ENCODE peak calls at places on chromosomes 16 and 17, in four cellular contexts. One of them, this sample, is unnamed.

GRCh38 chr17:30905742-30906100 is 317 bp downstream of the TEFM start:
- DNase-seq in IMR-90: no peak
- DNase-seq in A549: no peak
- DNase-seq in K562: peak
- DNase-seq in this sample: no peak

GRCh38 chr16:22687031-22687530 is 126.9 kb upstream of the HS3ST2 start:
- DNase-seq in IMR-90: no peak
- DNase-seq in A549: no peak
- DNase-seq in K562: no peak
- DNase-seq in this sample: no peak

GRCh38 chr16:84299734-84300440 is 5.2 kb downstream of the WFDC1 start:
- DNase-seq in IMR-90: no peak
- DNase-seq in A549: no peak
- DNase-seq in K562: no peak
- DNase-seq in this sample: no peak

GRCh38 chr16:51648521-51648920 is 497.5 kb upstream of the SALL1 start:
- DNase-seq in IMR-90: no peak
- DNase-seq in A549: no peak
- DNase-seq in K562: no peak
- DNase-seq in this sample: no peak

GRCh38 chr17:63543822-63544420 is 6.4 kb upstream of the DCAF7 start:
- DNase-seq in IMR-90: no peak
- DNase-seq in A549: no peak
- DNase-seq in K562: no peak
- DNase-seq in this sample: no peak

GRCh38 chr17:40938981-40939380 is 1.5 kb upstream of the KRT23 start:
- DNase-seq in IMR-90: peak
- DNase-seq in A549: no peak
- DNase-seq in K562: no peak
- DNase-seq in this sample: no peak

GRCh38 chr16:56332464-56333079 is 92.8 kb downstream of the AMFR start:
- DNase-seq in IMR-90: peak
- DNase-seq in A549: peak
- DNase-seq in K562: peak
- DNase-seq in this sample: no peak

GRCh38 chr17:5943232-5943631 is 126.9 kb upstream of the WSCD1 start:
- DNase-seq in IMR-90: no peak
- DNase-seq in A549: no peak
- DNase-seq in K562: peak
- DNase-seq in this sample: no peak

GRCh38 chr17:79335456-79335855 is 260.8 kb downstream of the ENGASE start:
- DNase-seq in IMR-90: no peak
- DNase-seq in A549: no peak
- DNase-seq in K562: no peak
- DNase-seq in this sample: no peak

GRCh38 chr17:38379448-38379847 is 27.8 kb downstream of the SOCS7 start:
- DNase-seq in IMR-90: no peak
- DNase-seq in A549: no peak
- DNase-seq in K562: no peak
- DNase-seq in this sample: no peak

GRCh38 chr16:47504599-47504998 is 43.5 kb downstream of the PHKB start:
- DNase-seq in IMR-90: peak
- DNase-seq in A549: no peak
- DNase-seq in K562: no peak
- DNase-seq in this sample: no peak

DNA sequence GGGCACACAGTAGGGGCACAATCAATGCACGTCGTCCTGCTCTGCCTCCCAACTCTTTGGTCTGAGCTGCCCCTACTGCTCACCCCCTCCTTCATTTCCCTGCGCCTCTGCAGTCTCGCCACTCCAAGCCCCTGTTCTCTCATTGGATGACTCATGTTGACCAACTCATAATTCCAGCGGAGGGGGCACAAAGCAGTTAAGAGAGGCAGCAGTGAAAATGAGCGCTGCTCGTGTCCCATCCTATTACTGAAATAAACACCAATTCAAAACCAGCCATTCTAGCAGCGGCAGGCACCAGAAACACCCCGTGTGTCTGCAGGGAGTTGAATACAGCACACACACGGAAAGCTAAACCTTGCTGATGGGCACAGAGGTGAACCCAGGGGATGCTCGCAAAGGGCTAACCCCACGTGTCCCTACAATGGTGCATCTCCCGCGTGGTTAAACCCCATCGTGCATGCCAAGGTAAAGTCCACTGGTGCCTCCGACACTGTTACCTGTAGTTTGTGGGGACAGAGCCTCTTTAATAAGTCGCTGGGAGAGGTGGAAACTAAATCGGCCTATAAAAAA is 310.4 kb downstream of the XYLT1 start:
- DNase-seq in IMR-90: peak
- DNase-seq in A549: no peak
- DNase-seq in K562: peak
- DNase-seq in this sample: no peak
- TF ChIP-seq ELK1 in IMR-90: no peak
- TF ChIP-seq ELK1 in A549: no peak
- TF ChIP-seq ELK1 in K562: no peak
- TF ChIP-seq ELK1 in this sample: no peak

GRCh38 chr16:86986136-86986535 is 331.1 kb downstream of the C16orf95 start:
- DNase-seq in IMR-90: no peak
- DNase-seq in A549: no peak
- DNase-seq in K562: no peak
- DNase-seq in this sample: no peak
- TF ChIP-seq CTCF in IMR-90: no peak
- TF ChIP-seq CTCF in A549: no peak
- TF ChIP-seq CTCF in K562: no peak
- TF ChIP-seq CTCF in this sample: no peak

GRCh38 chr17:66129759-66130158 is 62.2 kb downstream of the CEP112 start:
- DNase-seq in IMR-90: no peak
- DNase-seq in A549: no peak
- DNase-seq in K562: no peak
- DNase-seq in this sample: no peak
- TF ChIP-seq ELK1 in IMR-90: no peak
- TF ChIP-seq ELK1 in A549: no peak
- TF ChIP-seq ELK1 in K562: no peak
- TF ChIP-seq ELK1 in this sample: no peak

GRCh38 chr17:61425682-61426481 is 26.2 kb downstream of the TBX2 start:
- DNase-seq in IMR-90: no peak
- DNase-seq in A549: peak
- DNase-seq in K562: no peak
- DNase-seq in this sample: no peak
- TF ChIP-seq CTCF in IMR-90: no peak
- TF ChIP-seq CTCF in A549: peak
- TF ChIP-seq CTCF in K562: peak
- TF ChIP-seq CTCF in this sample: no peak

GRCh38 chr16:3189869-3190268 is 1.9 kb downstream of the OR1F1 start:
- DNase-seq in IMR-90: no peak
- DNase-seq in A549: no peak
- DNase-seq in K562: no peak
- DNase-seq in this sample: no peak
- TF ChIP-seq ELK1 in IMR-90: no peak
- TF ChIP-seq ELK1 in A549: no peak
- TF ChIP-seq ELK1 in K562: no peak
- TF ChIP-seq ELK1 in this sample: no peak

DNA sequence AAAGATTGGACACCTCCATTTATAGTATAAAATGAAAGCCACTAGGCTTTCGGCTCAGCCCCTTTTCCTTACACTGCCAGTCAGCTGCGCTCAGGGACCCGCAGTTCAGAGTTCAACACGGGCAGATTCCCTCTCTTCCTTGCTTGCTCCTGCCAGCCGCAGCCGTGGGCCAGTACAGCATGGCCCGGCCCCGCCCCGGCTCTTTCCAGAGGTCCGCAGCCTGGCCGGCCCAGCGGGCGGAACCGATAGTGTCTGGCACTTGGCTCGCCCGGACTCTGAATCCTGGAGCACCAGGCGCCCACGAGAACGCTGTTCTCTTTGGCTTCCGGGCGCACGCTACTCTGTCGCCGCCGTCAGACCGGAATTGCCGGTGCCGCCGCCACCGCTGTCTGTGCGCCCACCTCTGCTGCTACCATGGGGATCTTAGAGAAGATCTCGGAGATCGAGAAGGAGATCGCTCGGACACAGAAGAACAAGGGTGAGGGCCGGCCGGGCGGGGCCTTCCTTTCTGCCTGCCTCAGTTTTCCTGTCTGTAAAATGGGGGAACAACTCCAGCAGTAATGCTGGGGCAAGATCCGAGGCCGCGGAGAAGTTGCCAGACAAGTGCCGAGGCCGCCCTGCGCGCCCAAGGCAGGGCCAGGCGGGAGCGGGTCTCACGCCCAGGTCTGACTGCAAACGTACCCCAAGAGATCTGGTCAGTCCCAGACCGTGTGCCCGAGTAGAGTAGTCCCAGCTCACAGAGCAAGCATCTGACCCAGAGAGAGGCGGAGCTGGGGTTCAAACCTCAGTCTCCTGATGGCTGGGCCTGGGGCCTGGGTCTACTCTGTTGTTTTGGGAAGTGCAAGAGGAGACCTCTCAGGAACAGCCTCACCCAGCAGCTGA is at the start of gene DRG2:
- DNase-seq in IMR-90: peak
- DNase-seq in A549: peak
- DNase-seq in K562: peak
- DNase-seq in this sample: peak
- TF ChIP-seq CTCF in IMR-90: peak
- TF ChIP-seq CTCF in A549: peak
- TF ChIP-seq CTCF in K562: no peak
- TF ChIP-seq CTCF in this sample: peak

GRCh38 chr17:80872999-80873951 is 118.4 kb upstream of the CHMP6 start:
- DNase-seq in IMR-90: no peak
- DNase-seq in A549: peak
- DNase-seq in K562: no peak
- DNase-seq in this sample: no peak

GRCh38 chr17:80872011-80872929 is 119.4 kb upstream of the CHMP6 start:
- DNase-seq in IMR-90: no peak
- DNase-seq in A549: no peak
- DNase-seq in K562: no peak
- DNase-seq in this sample: no peak

GRCh38 chr17:80870401-80870800 is 121.2 kb upstream of the CHMP6 start:
- DNase-seq in IMR-90: no peak
- DNase-seq in A549: no peak
- DNase-seq in K562: no peak
- DNase-seq in this sample: no peak

GRCh38 chr17:80869476-80869875 is 122.2 kb upstream of the CHMP6 start:
- DNase-seq in IMR-90: no peak
- DNase-seq in A549: no peak
- DNase-seq in K562: no peak
- DNase-seq in this sample: no peak

DNA sequence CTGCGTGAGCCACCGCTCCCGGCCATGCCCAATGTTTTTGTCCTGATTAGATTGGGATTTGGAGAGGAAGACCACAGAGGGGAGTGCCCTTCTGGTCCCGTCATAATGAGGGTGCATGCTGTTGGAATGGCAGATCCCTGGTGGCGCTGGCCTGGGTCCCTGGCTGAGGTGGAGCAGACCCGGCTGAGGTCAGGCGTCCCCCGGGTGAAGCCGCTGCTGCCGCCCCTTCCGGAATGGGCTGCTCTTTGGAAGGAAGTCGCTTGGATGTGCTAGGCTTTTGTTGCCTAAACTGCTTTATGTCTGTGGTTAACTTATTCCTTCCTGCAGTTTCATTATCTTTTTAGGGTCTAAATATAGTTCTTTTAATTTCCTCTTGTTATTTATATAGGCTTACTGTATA is 120.3 kb upstream of the CHMP6 start:
- DNase-seq in IMR-90: no peak
- DNase-seq in A549: no peak
- DNase-seq in K562: no peak
- DNase-seq in this sample: no peak
- TF ChIP-seq ELK1 in IMR-90: no peak
- TF ChIP-seq ELK1 in A549: no peak
- TF ChIP-seq ELK1 in K562: no peak
- TF ChIP-seq ELK1 in this sample: no peak

This sample was measured in GM12878.